ENCODE peak calls at places on chromosomes 11 and 22, in six cellular contexts. G is ovary, H is thoracic aorta, X is HAP-1, E is brain microvascular endothelial cell, V is Peyer's patch. K is an unnamed sample.
A peak's percentile ranks its signal among the peaks of the same experiment; 100 is the strongest.

GRCh38 chr22:41526802-41527799 is 17.2 kb downstream of the POLR3H start:
- DNase-seq in G (peak; percentile 63), H (no peak), X (no peak), E (no peak), V (peak; percentile 78), K (peak; percentile 95)

GRCh38 chr11:2699185-2699530 is 636 bp downstream of the KCNQ1OT1 start:
- DNase-seq in G (peak; percentile 37), H (no peak), X (no peak), E (no peak), V (peak; percentile 58), K (peak; percentile 68)

GRCh38 chr11:66006134-66006890 is 4.0 kb downstream of the BANF1 start:
- DNase-seq in G (no peak), H (no peak), X (no peak), E (no peak), V (no peak), K (peak; percentile 49)

GRCh38 chr11:69508974-69509373 is 27.5 kb downstream of the LINC01488 start:
- DNase-seq in G (no peak), H (no peak), X (no peak), E (no peak), V (no peak), K (peak; percentile 19)

GRCh38 chr11:116986521-116987105 is 111.6 kb downstream of the SIK3 start:
- DNase-seq in G (no peak), H (no peak), X (no peak), E (peak; percentile 49), V (no peak), K (no peak)

GRCh38 chr11:77039491-77040400 is 5.5 kb downstream of the B3GNT6 start:
- DNase-seq in G (no peak), H (no peak), X (no peak), E (peak; percentile 24), V (peak; percentile 74), K (peak; percentile 89)

GRCh38 chr11:8038393-8038792 is 42.6 kb upstream of the TUB start:
- DNase-seq in G (no peak), H (no peak), X (no peak), E (no peak), V (peak; percentile 17), K (no peak)

GRCh38 chr11:71332046-71332445 is 79.7 kb upstream of the SHANK2 start:
- DNase-seq in G (no peak), H (no peak), X (no peak), E (no peak), V (peak; percentile 27), K (no peak)

GRCh38 chr11:131275580-131275979 is 94.8 kb upstream of the NTM start:
- DNase-seq in G (no peak), H (no peak), X (no peak), E (no peak), V (no peak), K (no peak)

GRCh38 chr11:73402834-73403185 is 26.6 kb downstream of the RELT start:
- DNase-seq in G (no peak), H (no peak), X (no peak), E (no peak), V (no peak), K (peak; percentile 63)

GRCh38 chr11:66334605-66335442 is 1.4 kb downstream of the RIN1 start:
- DNase-seq in G (no peak), H (no peak), X (no peak), E (no peak), V (no peak), K (peak; percentile 70)

GRCh38 chr22:21031545-21032036 is 770 bp downstream of the SLC7A4 start:
- DNase-seq in G (no peak), H (no peak), X (no peak), E (no peak), V (no peak), K (no peak)

GRCh38 chr11:134145715-134146114 is 76.8 kb downstream of the JAM3 start:
- DNase-seq in G (no peak), H (no peak), X (no peak), E (no peak), V (no peak), K (no peak)

GRCh38 chr11:104918113-104918824 is 20.0 kb upstream of the CASP12 start:
- DNase-seq in G (no peak), H (no peak), X (no peak), E (peak; percentile 67), V (no peak), K (no peak)

GRCh38 chr11:101618691-101619090 is 34.9 kb upstream of the TRPC6 start:
- DNase-seq in G (no peak), H (no peak), X (no peak), E (peak; percentile 62), V (no peak), K (no peak)

GRCh38 chr11:8987446-8987845 is 16.4 kb downstream of the NRIP3 start:
- DNase-seq in G (no peak), H (no peak), X (no peak), E (no peak), V (no peak), K (no peak)

GRCh38 chr22:43363580-43364435 is 20.6 kb upstream of the SCUBE1 start:
- DNase-seq in G (no peak), H (no peak), X (no peak), E (no peak), V (no peak), K (no peak)

GRCh38 chr22:37023743-37024338 is 4.3 kb downstream of the MPST start:
- DNase-seq in G (no peak), H (no peak), X (no peak), E (no peak), V (peak; percentile 93), K (no peak)

GRCh38 chr11:46391578-46392420 is at the start of gene CHRM4:
- DNase-seq in G (no peak), H (no peak), X (peak; percentile 52), E (no peak), V (no peak), K (peak; percentile 96)
- H3K4me3 ChIP-seq in G (peak within 1 kb of the TSS; percentile 17), H (peak within 1 kb of the TSS; percentile 66), X (peak within 1 kb of the TSS; percentile 37), E (peak within 1 kb of the TSS; percentile 37), V (peak within 1 kb of the TSS; percentile 55), K (peak within 1 kb of the TSS; percentile 51)

DNA sequence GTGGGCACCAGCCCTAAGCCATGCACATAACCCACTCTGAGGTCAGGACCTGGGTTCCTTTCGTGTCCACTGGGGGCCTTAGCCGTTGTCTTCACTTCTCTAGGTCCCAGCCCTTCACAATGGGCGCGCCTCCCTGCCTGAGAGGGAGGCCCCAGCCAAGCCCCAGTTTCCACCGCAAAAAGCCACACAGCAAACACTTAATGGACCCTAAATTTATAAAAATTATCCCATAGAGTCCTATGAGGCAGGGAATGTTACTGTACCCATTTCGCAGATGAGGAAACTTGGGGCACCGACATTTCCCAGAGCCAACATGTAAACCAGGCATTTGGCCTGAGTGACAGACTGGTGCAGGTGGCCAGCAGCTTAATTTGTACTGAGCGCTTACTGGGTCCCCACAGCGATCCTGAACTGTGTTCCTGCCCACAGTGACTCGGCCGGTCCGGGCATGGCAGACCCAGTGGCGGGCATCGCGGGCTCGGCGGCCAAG is 1.3 kb downstream of the GAS2L1 start:
- DNase-seq in G (no peak), H (no peak), X (no peak), E (no peak), V (no peak), K (peak; percentile 73)
- H3K4me3 ChIP-seq in G (peak overlapping the region; percentile 80), H (peak overlapping the region; percentile 98), X (peak overlapping the region; percentile 64), E (peak overlapping the region; percentile 71), V (peak overlapping the region; percentile 86), K (peak overlapping the region; percentile 64)

GRCh38 chr22:25453557-25453956 is 110.9 kb upstream of the GRK3 start:
- DNase-seq in G (no peak), H (no peak), X (no peak), E (no peak), V (no peak), K (no peak)
- H3K4me3 ChIP-seq in G (no peak overlapping the region), H (no peak overlapping the region), X (no peak overlapping the region), E (no peak overlapping the region), V (no peak overlapping the region), K (no peak overlapping the region)

DNA sequence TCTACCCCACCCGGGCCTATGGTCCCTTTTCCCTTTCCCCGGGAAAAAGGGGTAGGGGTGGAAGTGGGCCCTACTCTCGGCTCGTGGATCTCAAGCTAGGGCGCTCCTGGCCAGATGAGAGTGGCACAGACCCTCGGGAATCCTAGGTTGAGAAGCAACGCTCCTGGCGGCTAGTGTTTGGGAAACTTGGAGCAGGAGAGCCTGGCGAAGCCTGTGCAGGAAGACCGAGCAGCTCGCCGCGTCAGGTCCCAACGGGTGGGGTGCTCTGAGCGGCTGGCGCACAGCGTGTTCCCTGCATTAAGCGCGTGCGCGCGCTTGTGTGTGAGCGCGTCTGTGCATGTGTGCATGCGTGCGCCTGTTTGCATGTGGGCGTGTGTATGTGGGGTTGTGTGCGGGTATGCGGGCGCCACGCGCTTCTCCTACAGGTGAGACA is 7.1 kb upstream of the FLI1 start:
- DNase-seq in G (no peak), H (no peak), X (no peak), E (peak; percentile 35), V (peak; percentile 81), K (peak; percentile 78)
- H3K4me3 ChIP-seq in G (no peak overlapping the region), H (peak overlapping the region; percentile 68), X (no peak overlapping the region), E (peak overlapping the region; percentile 51), V (peak overlapping the region; percentile 33), K (peak overlapping the region; percentile 43)

GRCh38 chr11:75719639-75720239 is 2.1 kb downstream of the MOGAT2 start:
- DNase-seq in G (no peak), H (no peak), X (no peak), E (no peak), V (peak; percentile 86), K (no peak)
- H3K4me3 ChIP-seq in G (no peak overlapping the region), H (no peak overlapping the region), X (no peak overlapping the region), E (no peak overlapping the region), V (peak overlapping the region; percentile 57), K (no peak overlapping the region)

GRCh38 chr22:39943941-39944624 is 16.1 kb upstream of the TMA7B start:
- DNase-seq in G (no peak), H (no peak), X (no peak), E (no peak), V (no peak), K (no peak)

GRCh38 chr22:39947488-39948216 is 12.5 kb upstream of the TMA7B start:
- DNase-seq in G (no peak), H (no peak), X (no peak), E (no peak), V (no peak), K (no peak)

GRCh38 chr22:39949964-39950737 is 10.0 kb upstream of the TMA7B start:
- DNase-seq in G (no peak), H (no peak), X (no peak), E (no peak), V (no peak), K (no peak)

GRCh38 chr22:39943366-39943765 is 16.8 kb upstream of the TMA7B start:
- DNase-seq in G (no peak), H (no peak), X (no peak), E (no peak), V (no peak), K (peak; percentile 64)

GRCh38 chr22:39946571-39947407 is 13.4 kb upstream of the TMA7B start:
- DNase-seq in G (no peak), H (no peak), X (no peak), E (no peak), V (no peak), K (no peak)
- H3K4me3 ChIP-seq in G (no peak overlapping the region), H (no peak overlapping the region), X (no peak overlapping the region), E (no peak overlapping the region), V (no peak overlapping the region), K (no peak overlapping the region)

DNA sequence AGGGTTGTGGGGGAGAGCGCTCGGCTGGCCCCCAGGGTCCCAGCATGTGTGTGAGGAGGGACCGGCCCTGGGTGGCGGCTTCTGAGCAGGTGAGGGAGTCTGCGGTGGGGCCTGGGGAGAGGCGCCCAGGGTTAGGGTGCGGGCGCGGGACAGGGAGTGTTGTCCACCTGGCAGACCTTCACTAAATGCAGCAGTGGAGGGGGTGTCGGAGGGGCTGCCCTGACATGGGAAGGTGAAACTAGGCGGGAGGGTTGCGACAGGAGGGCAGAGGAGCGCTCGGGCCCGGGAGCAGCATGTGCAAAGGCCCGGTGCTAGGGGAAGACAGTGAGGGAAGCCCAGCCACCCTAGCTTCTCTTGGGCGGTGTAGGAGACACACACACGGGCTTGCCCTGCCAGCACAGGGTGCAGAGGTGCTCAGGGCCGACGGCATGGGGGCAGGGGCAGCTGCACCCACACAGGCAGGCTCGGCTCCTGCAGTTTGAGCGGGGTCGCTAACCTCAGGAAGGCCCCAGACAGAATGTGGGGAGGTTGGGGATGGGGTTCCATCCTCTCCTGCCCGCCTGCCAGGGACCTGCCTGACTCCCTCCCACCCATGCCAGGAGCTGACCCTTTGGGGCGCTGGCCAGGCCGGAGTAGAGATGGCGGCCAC is 22.2 kb downstream of the OTUB1 start:
- DNase-seq in G (no peak), H (no peak), X (no peak), E (no peak), V (no peak), K (peak; percentile 59)
- H3K4me3 ChIP-seq in G (no peak overlapping the region), H (peak overlapping the region; percentile 81), X (no peak overlapping the region), E (no peak overlapping the region), V (no peak overlapping the region), K (no peak overlapping the region)